ENCODE peak calls at places on chromosomes 12 and 14, in six cellular contexts. One of them, this sample, is unnamed.

GRCh38 chr12:50185975-50186663 is 18.9 kb upstream of the CERS5 start:
- DNase-seq in SHP77: no peak
- DNase-seq in mucosa of gallbladder: no peak
- DNase-seq in stimulated activated naive B cell treated with anti-CD40 and anti-IgM and Interleukin-4, amounts not matched to agents 10 μg/mL and 1 μg/mL and 100 μg/mL, for 72 hours: no peak
- DNase-seq in GM20000: no peak
- DNase-seq in RWPE1: peak
- DNase-seq in this sample: peak

GRCh38 chr14:60654303-60654925 is 5.1 kb upstream of the SIX1 start:
- DNase-seq in SHP77: no peak
- DNase-seq in mucosa of gallbladder: no peak
- DNase-seq in stimulated activated naive B cell treated with anti-CD40 and anti-IgM and Interleukin-4, amounts not matched to agents 10 μg/mL and 1 μg/mL and 100 μg/mL, for 72 hours: no peak
- DNase-seq in GM20000: peak
- DNase-seq in RWPE1: no peak
- DNase-seq in this sample: peak

GRCh38 chr12:6618483-6618882 is 11.3 kb upstream of the CHD4 start:
- DNase-seq in SHP77: no peak
- DNase-seq in mucosa of gallbladder: no peak
- DNase-seq in stimulated activated naive B cell treated with anti-CD40 and anti-IgM and Interleukin-4, amounts not matched to agents 10 μg/mL and 1 μg/mL and 100 μg/mL, for 72 hours: no peak
- DNase-seq in GM20000: no peak
- DNase-seq in RWPE1: no peak
- DNase-seq in this sample: no peak

GRCh38 chr14:75406102-75406501 is 21.7 kb upstream of the JDP2 start:
- DNase-seq in SHP77: no peak
- DNase-seq in mucosa of gallbladder: no peak
- DNase-seq in stimulated activated naive B cell treated with anti-CD40 and anti-IgM and Interleukin-4, amounts not matched to agents 10 μg/mL and 1 μg/mL and 100 μg/mL, for 72 hours: no peak
- DNase-seq in GM20000: no peak
- DNase-seq in RWPE1: no peak
- DNase-seq in this sample: no peak

GRCh38 chr14:85534435-85534834 is 4.5 kb downstream of the FLRT2 start:
- DNase-seq in SHP77: no peak
- DNase-seq in mucosa of gallbladder: no peak
- DNase-seq in stimulated activated naive B cell treated with anti-CD40 and anti-IgM and Interleukin-4, amounts not matched to agents 10 μg/mL and 1 μg/mL and 100 μg/mL, for 72 hours: no peak
- DNase-seq in GM20000: peak
- DNase-seq in RWPE1: peak
- DNase-seq in this sample: peak

GRCh38 chr12:50221228-50222008 is 54.2 kb upstream of the CERS5 start:
- DNase-seq in SHP77: peak
- DNase-seq in mucosa of gallbladder: no peak
- DNase-seq in stimulated activated naive B cell treated with anti-CD40 and anti-IgM and Interleukin-4, amounts not matched to agents 10 μg/mL and 1 μg/mL and 100 μg/mL, for 72 hours: no peak
- DNase-seq in GM20000: no peak
- DNase-seq in RWPE1: no peak
- DNase-seq in this sample: peak

GRCh38 chr12:26696048-26696612 is 136.9 kb downstream of the ITPR2 start:
- DNase-seq in SHP77: no peak
- DNase-seq in mucosa of gallbladder: no peak
- DNase-seq in stimulated activated naive B cell treated with anti-CD40 and anti-IgM and Interleukin-4, amounts not matched to agents 10 μg/mL and 1 μg/mL and 100 μg/mL, for 72 hours: no peak
- DNase-seq in GM20000: no peak
- DNase-seq in RWPE1: no peak
- DNase-seq in this sample: no peak

GRCh38 chr12:89514751-89515150 is 9.8 kb downstream of the GALNT4 start:
- DNase-seq in SHP77: no peak
- DNase-seq in mucosa of gallbladder: no peak
- DNase-seq in stimulated activated naive B cell treated with anti-CD40 and anti-IgM and Interleukin-4, amounts not matched to agents 10 μg/mL and 1 μg/mL and 100 μg/mL, for 72 hours: no peak
- DNase-seq in GM20000: peak
- DNase-seq in RWPE1: no peak
- DNase-seq in this sample: no peak

GRCh38 chr14:73457050-73457934 is 1.1 kb downstream of the NUMB start:
- DNase-seq in SHP77: no peak
- DNase-seq in mucosa of gallbladder: no peak
- DNase-seq in stimulated activated naive B cell treated with anti-CD40 and anti-IgM and Interleukin-4, amounts not matched to agents 10 μg/mL and 1 μg/mL and 100 μg/mL, for 72 hours: no peak
- DNase-seq in GM20000: no peak
- DNase-seq in RWPE1: peak
- DNase-seq in this sample: peak

GRCh38 chr12:95126076-95126475 is 52.7 kb upstream of the NR2C1 start:
- DNase-seq in SHP77: no peak
- DNase-seq in mucosa of gallbladder: no peak
- DNase-seq in stimulated activated naive B cell treated with anti-CD40 and anti-IgM and Interleukin-4, amounts not matched to agents 10 μg/mL and 1 μg/mL and 100 μg/mL, for 72 hours: no peak
- DNase-seq in GM20000: no peak
- DNase-seq in RWPE1: no peak
- DNase-seq in this sample: no peak

GRCh38 chr14:96902004-96902403 is 104.8 kb downstream of the VRK1 start:
- DNase-seq in SHP77: no peak
- DNase-seq in mucosa of gallbladder: no peak
- DNase-seq in stimulated activated naive B cell treated with anti-CD40 and anti-IgM and Interleukin-4, amounts not matched to agents 10 μg/mL and 1 μg/mL and 100 μg/mL, for 72 hours: no peak
- DNase-seq in GM20000: no peak
- DNase-seq in RWPE1: no peak
- DNase-seq in this sample: no peak

This sample was measured in GM03348.